ENCODE peak calls at places on chromosomes 5 and 9, in eight cellular contexts. M, O, P, X, G, B, I and Q are unnamed samples.

GRCh38 chr9:101369286-101369685 is 15.5 kb downstream of the BAAT start:
- DNase-seq in B (no peak), M (no peak), I (no peak), O (peak; percentile 11), G (no peak), P (no peak), X (no peak), Q (peak; percentile 60)

GRCh38 chr5:14127587-14127986 is 15.6 kb upstream of the TRIO start:
- DNase-seq in M (no peak), P (no peak), G (no peak), I (no peak), X (no peak), B (no peak), O (no peak), Q (no peak)

GRCh38 chr9:27943544-27943943 is 370.3 kb upstream of the C9orf72 start:
- DNase-seq in G (no peak), M (no peak), P (no peak), B (no peak), O (no peak), X (no peak), I (no peak), Q (no peak)

GRCh38 chr9:86286278-86286677 is 3.9 kb upstream of the ISCA1 start:
- DNase-seq in I (no peak), X (no peak), O (no peak), G (no peak), P (no peak), M (no peak), B (peak; percentile 75), Q (no peak)

GRCh38 chr5:142611154-142611553 is 74.7 kb downstream of the FGF1 start:
- DNase-seq in M (peak; percentile 30), P (peak; percentile 30), G (peak; percentile 69), B (peak; percentile 62), O (peak; percentile 76), I (peak; percentile 81), X (peak; percentile 58), Q (peak; percentile 75)

GRCh38 chr9:27791311-27791710 is 218.0 kb upstream of the C9orf72 start:
- DNase-seq in B (no peak), X (no peak), O (no peak), M (no peak), I (no peak), G (no peak), P (no peak), Q (peak; percentile 19)

GRCh38 chr9:99694393-99694792 is 127.3 kb upstream of the NR4A3 start:
- DNase-seq in I (no peak), O (no peak), M (no peak), B (peak; percentile 40), P (no peak), X (no peak), G (no peak), Q (no peak)

GRCh38 chr5:151751091-151751490 is 7.3 kb downstream of the ATOX1 start:
- DNase-seq in X (no peak), I (no peak), M (no peak), B (no peak), G (no peak), P (no peak), O (peak; percentile 74), Q (no peak)

GRCh38 chr5:45627076-45627656 is 69.0 kb downstream of the HCN1 start:
- DNase-seq in B (no peak), G (no peak), X (no peak), P (no peak), M (no peak), O (no peak), I (no peak), Q (no peak)